ENCODE peak calls at places on chromosomes 3 and 15, in ten cellular contexts. P is kidney epithelial cell; E is T follicular helper cell; I is lung microvascular endothelial cell; C is NCI-H748 treated with DMSO at 0.1 percent for 48 hours; N is heart left ventricle; L is smooth muscle cell of the brain vasculature; K is stimulated activated CD8-positive, alpha-beta memory T cell treated with anti-CD3 and anti-CD28 coated beads, Interleukin-12 subunit alpha, Interleukin-12 subunit beta, amount 100 ng/mL, for 1 hour; R is AG20443; J is mesendoderm. A is an unnamed sample.

GRCh38 chr3:160038862-160039562 is 50.4 kb downstream of the IL12A start:
- DNase-seq in N (peak; percentile 70), P (no peak), J (peak; percentile 26), R (peak; percentile 54), C (peak; percentile 9), L (no peak), E (no peak), I (peak; percentile 6), K (no peak), A (no peak)

GRCh38 chr15:40743921-40744809 is 10.9 kb downstream of the RMDN3 start:
- DNase-seq in J (peak; percentile 41), P (no peak), N (no peak), I (no peak), R (peak; percentile 85), K (peak; percentile 53), L (no peak), E (no peak), C (no peak), A (peak; percentile 82)

GRCh38 chr3:45795882-45796765 is at the start of gene SLC6A20:
- DNase-seq in I (no peak), E (no peak), L (no peak), C (no peak), J (peak; percentile 11), N (no peak), R (peak; percentile 33), K (no peak), P (no peak), A (no peak)

GRCh38 chr15:83710452-83710851 is 56.5 kb downstream of the ADAMTSL3 start:
- DNase-seq in R (no peak), I (no peak), N (no peak), C (no peak), J (no peak), E (no peak), L (no peak), K (no peak), P (no peak), A (no peak)

GRCh38 chr15:42736178-42736792 is 643 bp downstream of the CDAN1 start:
- DNase-seq in R (peak; percentile 72), J (peak; percentile 35), P (no peak), I (peak; percentile 54), L (no peak), K (no peak), N (no peak), E (no peak), C (no peak), A (no peak)

GRCh38 chr15:101097111-101097510 is 154.7 kb downstream of the CHSY1 start:
- DNase-seq in E (no peak), L (no peak), C (no peak), I (no peak), K (no peak), N (no peak), J (no peak), R (no peak), P (no peak), A (no peak)

GRCh38 chr15:85741021-85741421 is 53.7 kb downstream of the KLHL25 start:
- DNase-seq in L (no peak), C (no peak), I (no peak), R (no peak), K (no peak), E (no peak), J (no peak), N (no peak), P (no peak), A (no peak)

GRCh38 chr3:107212709-107213664 is 164.3 kb upstream of the CCDC54 start:
- DNase-seq in C (no peak), L (no peak), I (no peak), E (no peak), R (no peak), K (no peak), N (no peak), J (no peak), P (no peak), A (no peak)

GRCh38 chr3:129359102-129359461 is 69.4 kb downstream of the EFCAB12 start:
- DNase-seq in K (no peak), L (no peak), J (peak; percentile 47), E (no peak), R (no peak), I (no peak), C (no peak), P (no peak), N (no peak), A (no peak)

GRCh38 chr3:86225461-86225860 is 765.5 kb downstream of the VGLL3 start:
- DNase-seq in N (no peak), E (no peak), J (no peak), R (no peak), L (no peak), K (no peak), I (no peak), P (no peak), C (no peak), A (no peak)

GRCh38 chr3:193890036-193890897 is 245.7 kb upstream of the HES1 start:
- DNase-seq in E (no peak), J (peak; percentile 44), C (no peak), K (no peak), N (no peak), P (no peak), R (no peak), I (no peak), L (no peak), A (no peak)

GRCh38 chr3:197339841-197340520 is 41.6 kb upstream of the DLG1 start:
- DNase-seq in E (no peak), I (peak; percentile 33), R (peak; percentile 85), P (no peak), L (peak; percentile 73), K (no peak), J (peak; percentile 23), C (no peak), N (no peak), A (no peak)

GRCh38 chr15:60392601-60392985 is 5.2 kb downstream of the ANXA2 start:
- DNase-seq in R (peak; percentile 53), I (peak; percentile 90), L (no peak), C (no peak), J (peak; percentile 88), N (no peak), K (no peak), P (peak; percentile 75), E (peak; percentile 2), A (peak; percentile 89)

GRCh38 chr3:186786810-186787375 is 3.5 kb downstream of the EIF4A2 start:
- DNase-seq in L (no peak), P (no peak), C (no peak), I (no peak), R (no peak), E (no peak), K (no peak), N (no peak), J (no peak), A (no peak)

GRCh38 chr3:155202626-155203025 is 90.9 kb downstream of the STRIT1 start:
- DNase-seq in R (peak; percentile 78), J (no peak), P (no peak), L (peak; percentile 10), C (no peak), N (no peak), K (no peak), I (no peak), E (no peak), A (no peak)

GRCh38 chr15:101008158-101009139 is 89.3 kb downstream of the LRRK1 start:
- DNase-seq in P (peak; percentile 56), N (peak; percentile 92), R (peak; percentile 89), K (peak; percentile 80), C (peak; percentile 55), E (peak; percentile 73), I (peak; percentile 80), J (peak; percentile 85), L (peak; percentile 43), A (peak; percentile 80)

A was measured in T-helper 2 cell.